ENCODE peak calls at places on chromosome 21, in nine cellular contexts. F is lower leg skin; H is SJSA1; Z is HCT116; R is naive thymus-derived CD4-positive, alpha-beta T cell; N is cardiac fibroblast; G is cardiac muscle cell; K is AG04450; C is mucosa of descending colon. M is an unnamed sample.

GRCh38 chr21:46128983-46129571 is 26.3 kb downstream of the FTCD start:
- DNase-seq in K (no peak), N (no peak), H (no peak), Z (no peak), G (no peak), R (no peak), C (no peak), F (no peak), M (peak)

GRCh38 chr21:39153842-39154241 is 29.4 kb downstream of the PSMG1 start:
- DNase-seq in N (no peak), R (no peak), C (no peak), F (no peak), K (no peak), Z (no peak), H (no peak), G (no peak), M (no peak)

GRCh38 chr21:38503588-38503987 is 5.3 kb upstream of the ERG start:
- DNase-seq in R (no peak), C (no peak), F (no peak), H (peak), K (no peak), Z (no peak), N (peak), G (peak), M (no peak)

GRCh38 chr21:34688145-34688544 is 19.4 kb downstream of the CLIC6 start:
- DNase-seq in F (no peak), H (no peak), R (no peak), C (peak), G (peak), K (no peak), Z (peak), N (peak), M (peak)

GRCh38 chr21:14273736-14274538 is 58.0 kb downstream of the RBM11 start:
- DNase-seq in K (no peak), F (no peak), R (no peak), G (peak), H (peak), Z (no peak), N (no peak), C (peak), M (peak)

GRCh38 chr21:15138475-15138874 is 73.7 kb upstream of the NRIP1 start:
- DNase-seq in G (no peak), H (no peak), F (no peak), C (peak), K (no peak), Z (no peak), N (no peak), R (no peak), M (no peak)

GRCh38 chr21:38922474-38922873 is 116.7 kb downstream of the ETS2 start:
- DNase-seq in N (no peak), F (no peak), R (no peak), G (no peak), C (no peak), H (no peak), Z (no peak), K (no peak), M (no peak)

GRCh38 chr21:18041012-18041411 is 203.6 kb upstream of the CHODL start:
- DNase-seq in N (peak), K (no peak), R (no peak), G (peak), F (no peak), H (no peak), Z (no peak), C (peak), M (no peak)

GRCh38 chr21:18147678-18148077 is 97.0 kb upstream of the CHODL start:
- DNase-seq in G (peak), N (no peak), K (no peak), F (no peak), Z (no peak), R (no peak), C (no peak), H (no peak), M (no peak)

GRCh38 chr21:37531402-37532042 is 164.9 kb downstream of the DYRK1A start:
- DNase-seq in N (no peak), F (no peak), K (no peak), H (no peak), G (no peak), C (peak), Z (no peak), R (no peak), M (peak)

GRCh38 chr21:14120091-14120734 is 90.5 kb downstream of the LIPI start:
- DNase-seq in H (no peak), C (peak), N (peak), Z (no peak), F (no peak), R (peak), G (no peak), K (no peak), M (no peak)

DNA sequence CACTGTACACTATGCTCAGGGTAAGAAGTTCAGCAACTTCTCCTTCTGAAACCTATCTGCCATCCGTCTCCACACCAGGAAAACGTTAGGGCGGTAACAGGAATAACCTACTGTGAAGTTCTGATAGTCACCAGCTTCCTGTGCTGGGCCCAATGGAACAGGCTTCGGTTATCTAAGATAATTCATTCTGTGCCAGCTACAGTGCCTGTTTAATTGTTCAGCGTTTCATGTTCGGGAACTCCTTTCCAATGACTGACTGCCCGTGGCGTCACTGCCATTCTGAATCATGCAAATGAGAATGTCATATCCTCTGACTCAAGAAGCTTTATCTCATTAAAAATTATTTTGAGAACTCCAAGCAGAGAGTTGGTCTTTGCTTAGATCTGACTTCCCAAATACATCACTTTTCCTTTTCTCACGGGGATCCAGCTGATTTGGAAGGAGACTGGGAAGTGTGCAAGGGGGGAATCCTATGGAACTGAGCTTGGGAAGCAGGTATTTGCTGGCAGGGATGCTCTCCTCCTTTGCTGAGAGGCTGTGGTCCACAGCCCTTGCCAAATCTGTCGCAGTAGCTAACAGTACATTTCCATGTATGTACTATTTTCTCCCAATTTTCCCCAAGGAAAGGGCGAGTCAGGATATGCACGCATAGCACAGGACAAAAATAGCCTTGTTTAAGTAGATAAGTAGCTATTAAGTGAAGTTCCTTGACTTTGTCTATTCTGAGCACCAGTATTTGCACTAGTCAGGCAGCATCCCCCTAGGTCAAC is 358.7 kb downstream of the LTN1 start:
- DNase-seq in G (peak), R (no peak), N (peak), H (peak), C (no peak), F (peak), K (no peak), Z (no peak), M (peak)
- H3K4me3 ChIP-seq in G (no peak), R (no peak), N (no peak), H (no peak), C (no peak), F (no peak), K (no peak), Z (no peak), M (peak)

GRCh38 chr21:21200939-21201610 is 202.9 kb downstream of the NCAM2 start:
- DNase-seq in N (peak), G (peak), C (no peak), K (no peak), F (no peak), R (no peak), H (no peak), Z (no peak), M (no peak)
- H3K4me3 ChIP-seq in N (no peak), G (no peak), C (no peak), K (no peak), F (no peak), R (no peak), H (peak), Z (no peak), M (peak)

DNA sequence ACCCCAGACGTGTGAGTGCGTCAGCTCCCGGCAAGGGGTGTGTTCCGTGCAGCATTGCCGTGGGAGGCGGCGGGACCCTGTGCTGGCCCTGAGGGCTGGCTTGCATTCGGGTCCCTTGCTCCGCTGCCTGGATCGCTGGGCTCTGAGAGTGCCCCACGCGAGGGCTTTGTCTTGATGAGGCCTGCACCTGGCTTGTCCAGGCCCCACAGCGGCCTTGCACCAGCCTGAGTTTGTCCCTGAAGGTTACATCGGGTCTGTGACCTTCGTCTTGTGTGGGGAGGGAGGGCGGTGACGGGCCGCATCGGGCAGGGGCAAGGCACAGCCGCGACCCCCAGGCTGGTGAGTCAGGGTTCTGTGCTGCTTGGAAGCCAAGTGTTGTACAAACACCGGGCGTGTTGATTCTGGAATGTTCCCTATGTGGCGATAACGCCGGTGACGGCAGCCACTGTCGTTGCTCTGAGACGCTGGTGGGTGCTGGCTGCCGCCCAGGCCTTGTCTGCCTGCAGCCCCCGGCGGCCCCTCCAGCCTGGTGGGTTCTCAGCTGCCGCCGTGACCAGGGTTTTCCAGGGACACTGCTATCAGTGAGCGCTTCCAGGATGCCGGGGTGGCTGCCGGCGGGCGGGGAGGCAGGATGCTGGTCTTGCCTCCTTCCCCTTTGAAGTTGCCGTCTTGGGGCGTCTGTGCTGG is 42.9 kb downstream of the SLX9 start:
- DNase-seq in Z (no peak), H (no peak), F (no peak), C (no peak), G (peak), R (no peak), N (peak), K (no peak), M (peak)
- H3K4me3 ChIP-seq in Z (no peak), H (no peak), F (no peak), C (no peak), G (no peak), R (no peak), N (no peak), K (no peak), M (no peak)

DNA sequence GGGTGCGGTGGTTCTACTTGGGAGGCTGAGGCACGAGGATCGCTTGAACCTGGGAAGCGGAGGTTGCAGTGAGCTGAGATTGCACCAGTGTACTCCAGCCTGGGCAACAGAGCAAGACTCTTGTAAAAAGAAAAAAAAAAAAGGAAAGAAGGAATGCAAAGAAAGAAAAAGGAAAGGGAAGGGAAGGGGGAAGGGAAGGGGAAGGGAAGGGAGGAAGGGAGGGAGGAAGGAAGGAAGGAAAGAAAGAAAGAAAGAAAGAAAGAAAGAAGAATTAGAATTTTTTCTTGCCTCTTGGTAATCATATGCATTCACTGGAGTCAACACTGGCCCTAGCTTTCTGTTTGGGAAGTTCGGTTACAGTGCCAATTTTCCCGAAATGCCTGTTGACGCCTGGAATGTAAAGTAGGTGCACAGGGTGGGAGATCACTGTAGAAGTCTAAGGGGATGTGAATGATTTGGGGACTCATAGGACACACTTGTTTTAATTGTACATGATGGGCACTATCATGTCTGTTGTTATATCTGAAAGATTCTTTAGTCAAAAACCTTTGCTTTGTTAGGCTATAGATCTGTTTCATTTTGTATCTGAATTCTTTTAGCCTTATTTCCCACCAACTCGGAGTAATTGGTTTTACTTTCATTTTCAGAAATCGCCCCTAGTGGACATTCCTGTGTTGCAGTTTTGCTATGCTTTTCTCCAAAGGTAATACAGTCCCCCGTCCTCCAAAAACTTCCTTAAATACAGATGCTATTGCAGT is 59.8 kb upstream of the MORC3 start:
- DNase-seq in G (peak), C (peak), H (no peak), R (peak), K (peak), N (peak), Z (peak), F (peak), M (peak)
- H3K4me3 ChIP-seq in G (peak), C (no peak), H (peak), R (peak), K (peak), N (peak), Z (peak), F (peak), M (peak)

DNA sequence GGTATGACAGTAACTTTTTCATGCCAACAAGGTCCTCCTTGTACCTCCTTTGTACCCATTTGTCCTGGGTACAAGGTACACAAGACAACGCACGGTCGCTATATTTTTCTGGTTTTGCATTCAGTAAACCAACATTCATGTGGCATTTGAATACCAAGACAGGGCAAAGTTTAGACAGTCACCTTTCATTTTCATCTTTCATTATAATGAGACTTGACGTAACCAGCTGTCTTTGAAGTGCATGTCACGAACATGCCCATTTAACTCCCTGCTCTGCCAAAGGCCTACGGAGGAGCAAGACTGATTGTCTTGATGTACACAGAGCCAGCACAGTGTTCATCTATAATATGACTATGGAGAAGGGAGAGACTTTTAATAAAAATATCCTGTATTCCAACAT is 91.0 kb downstream of the SETD4 start:
- DNase-seq in R (no peak), N (no peak), H (no peak), K (no peak), Z (no peak), F (no peak), G (no peak), C (no peak), M (no peak)
- H3K4me3 ChIP-seq in R (no peak), N (no peak), H (no peak), K (no peak), Z (no peak), F (no peak), G (no peak), C (no peak), M (no peak)

DNA sequence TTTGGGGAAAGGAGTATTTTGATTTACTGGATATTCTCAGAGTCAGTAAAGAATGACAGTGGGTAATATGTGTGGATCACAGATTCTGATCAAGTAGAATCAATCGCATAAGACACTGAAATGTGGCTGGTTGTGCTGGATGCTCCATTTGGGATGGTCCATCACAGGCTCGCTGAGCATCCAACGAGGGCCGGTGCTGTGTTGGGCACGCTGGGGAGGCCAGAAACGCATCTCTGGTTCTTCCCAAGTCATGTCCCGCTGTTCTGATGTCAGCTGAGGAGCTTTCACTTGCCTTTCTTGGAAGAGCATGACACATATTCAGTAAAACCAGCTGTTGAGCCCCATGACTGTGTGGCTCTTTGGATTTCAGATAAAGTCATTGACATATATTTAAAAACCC is 72.0 kb downstream of the UMODL1 start:
- DNase-seq in H (no peak), R (no peak), C (no peak), K (no peak), Z (no peak), G (no peak), N (no peak), F (no peak), M (no peak)
- H3K4me3 ChIP-seq in H (no peak), R (no peak), C (no peak), K (no peak), Z (no peak), G (no peak), N (no peak), F (no peak), M (no peak)

DNA sequence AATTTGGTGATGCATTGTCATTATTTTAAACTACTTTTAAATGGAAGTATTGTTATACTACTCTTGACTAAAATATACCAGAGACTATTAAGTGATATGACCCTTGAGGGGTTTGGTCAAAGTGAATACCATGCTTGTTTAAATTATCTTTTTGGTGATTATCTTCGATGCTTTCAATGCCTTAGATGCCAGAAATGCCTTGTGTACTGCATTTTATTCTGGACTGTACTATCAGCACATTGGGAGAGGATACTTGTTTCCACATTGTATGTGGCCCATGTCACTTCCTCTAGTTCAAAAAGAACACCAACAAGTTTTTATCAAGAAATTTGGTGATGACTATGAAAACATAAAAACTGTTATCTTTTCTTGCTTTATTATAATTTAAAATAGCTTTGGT is 16.3 kb downstream of the MAP3K7CL start:
- DNase-seq in F (no peak), N (no peak), Z (no peak), C (no peak), G (no peak), H (no peak), R (no peak), K (no peak), M (no peak)
- H3K4me3 ChIP-seq in F (no peak), N (no peak), Z (no peak), C (no peak), G (no peak), H (no peak), R (no peak), K (no peak), M (no peak)

GRCh38 chr21:44737706-44738354 is 26.5 kb upstream of the TSPEAR start:
- DNase-seq in Z (no peak), H (no peak), G (peak), K (no peak), F (no peak), R (no peak), C (no peak), N (peak), M (no peak)

GRCh38 chr21:44738621-44739020 is 27.2 kb upstream of the TSPEAR start:
- DNase-seq in G (no peak), F (no peak), Z (no peak), H (no peak), N (no peak), R (no peak), C (no peak), K (no peak), M (no peak)

GRCh38 chr21:44740721-44741120 is 29.3 kb upstream of the TSPEAR start:
- DNase-seq in F (no peak), G (no peak), R (no peak), N (no peak), H (no peak), C (no peak), K (no peak), Z (no peak), M (no peak)

GRCh38 chr21:44741921-44742320 is 30.5 kb upstream of the TSPEAR start:
- DNase-seq in C (no peak), F (no peak), Z (no peak), K (no peak), R (no peak), H (no peak), G (no peak), N (no peak), M (no peak)

GRCh38 chr21:44739316-44739715 is 27.9 kb upstream of the TSPEAR start:
- DNase-seq in N (no peak), H (no peak), R (no peak), Z (no peak), K (no peak), C (no peak), F (no peak), G (no peak), M (no peak)
- H3K4me3 ChIP-seq in N (no peak), H (no peak), R (no peak), Z (no peak), K (no peak), C (no peak), F (no peak), G (no peak), M (no peak)